ENCODE peak calls at places on chromosomes 5 and 9, in five cellular contexts. A, Z, G, B and Q are unnamed samples.

GRCh38 chr5:128613111-128613510 is 75.1 kb upstream of the FBN2 start:
- DNase-seq in A (no peak), G (no peak), Z (no peak), B (no peak), Q (no peak)

GRCh38 chr5:1445313-1445894 is at the start of gene SLC6A3:
- DNase-seq in G (no peak), A (no peak), B (no peak), Z (no peak), Q (no peak)

GRCh38 chr9:98917691-98918487 is 25.8 kb upstream of the COL15A1 start:
- DNase-seq in B (no peak), G (no peak), A (no peak), Z (no peak), Q (no peak)

GRCh38 chr9:33446507-33447403 is 638 bp downstream of the AQP3 start:
- DNase-seq in A (peak), Z (peak), B (peak), G (no peak), Q (no peak)

GRCh38 chr5:147057051-147057450 is 177.8 kb upstream of the STK32A start:
- DNase-seq in B (no peak), G (no peak), A (no peak), Z (no peak), Q (no peak)

GRCh38 chr5:32595118-32595517 is 9.8 kb downstream of the SUB1 start:
- DNase-seq in B (no peak), A (no peak), Z (no peak), G (no peak), Q (no peak)

GRCh38 chr5:56670916-56671315 is 144.4 kb upstream of the MAP3K1 start:
- DNase-seq in Z (no peak), A (no peak), B (no peak), G (no peak), Q (no peak)

GRCh38 chr5:82092-82491 is 9.9 kb upstream of the PLEKHG4B start:
- DNase-seq in A (no peak), B (no peak), G (peak), Z (peak), Q (no peak)

GRCh38 chr5:10607666-10608442 is 44.0 kb downstream of the ANKRD33B start:
- DNase-seq in B (no peak), A (peak), Z (peak), G (no peak), Q (no peak)

GRCh38 chr9:75797181-75797580 is 93.3 kb upstream of the PCSK5 start:
- DNase-seq in B (no peak), Z (no peak), G (no peak), A (no peak), Q (no peak)

GRCh38 chr5:73783823-73784222 is 157.8 kb downstream of the ARHGEF28 start:
- DNase-seq in B (no peak), G (no peak), Z (peak), A (no peak), Q (no peak)

GRCh38 chr9:98860871-98861293 is 53.4 kb downstream of the GALNT12 start:
- DNase-seq in B (no peak), A (peak), Z (peak), G (no peak), Q (peak)

GRCh38 chr5:1180841-1181271 is 20.5 kb upstream of the SLC6A19 start:
- DNase-seq in Z (no peak), A (peak), G (no peak), B (no peak), Q (no peak)